ENCODE peak calls at places on chromosomes 7 and 10, in eight cellular contexts. X is NCI-H748 treated with DMSO at 0.1 percent for 48 hours; L is astrocyte; V is neural progenitor cell; G is AG04450; S is stimulated activated CD8-positive, alpha-beta memory T cell treated with anti-CD3 and anti-CD28 coated beads, Interleukin-4, amount 100 ng/mL, for 48 hours; Q is AG09319; Y is transverse colon. N is an unnamed sample.

GRCh38 chr10:34523017-34523767 is 291.9 kb downstream of the PARD3 start:
- DNase-seq in X (no peak), L (peak), V (no peak), G (no peak), S (no peak), Q (no peak), Y (no peak), N (no peak)

GRCh38 chr7:44071726-44072363 is 6.5 kb upstream of the PGAM2 start:
- DNase-seq in X (no peak), L (no peak), V (no peak), G (no peak), S (no peak), Q (no peak), Y (peak), N (no peak)

GRCh38 chr10:78319841-78320240 is 286.2 kb downstream of the RPS24 start:
- DNase-seq in X (no peak), L (no peak), V (no peak), G (no peak), S (peak), Q (no peak), Y (no peak), N (no peak)

GRCh38 chr10:112517381-112517976 is 70.5 kb downstream of the VTI1A start:
- DNase-seq in X (no peak), L (peak), V (no peak), G (no peak), S (no peak), Q (no peak), Y (no peak), N (no peak)

GRCh38 chr7:106447318-106447847 is 162.6 kb upstream of the NAMPT start:
- DNase-seq in X (no peak), L (no peak), V (no peak), G (no peak), S (no peak), Q (no peak), Y (no peak), N (no peak)

GRCh38 chr10:6008497-6009142 is 31.3 kb upstream of the IL15RA start:
- DNase-seq in X (no peak), L (peak), V (no peak), G (no peak), S (no peak), Q (no peak), Y (no peak), N (no peak)

GRCh38 chr7:104923010-104923421 is 91.0 kb upstream of the KMT2E start:
- DNase-seq in X (peak), L (peak), V (peak), G (peak), S (peak), Q (peak), Y (peak), N (peak)

GRCh38 chr10:24721254-24722106 is 2.2 kb downstream of the ARHGAP21 start:
- DNase-seq in X (no peak), L (no peak), V (peak), G (no peak), S (no peak), Q (no peak), Y (peak), N (no peak)

GRCh38 chr10:35447693-35448407 is 111.5 kb downstream of the CCNY start:
- DNase-seq in X (peak), L (peak), V (peak), G (no peak), S (no peak), Q (no peak), Y (peak), N (peak)

GRCh38 chr7:96861-97260 is 95.5 kb upstream of the FAM20C start:
- DNase-seq in X (no peak), L (no peak), V (no peak), G (no peak), S (no peak), Q (no peak), Y (no peak), N (no peak)

GRCh38 chr7:29331163-29331562 is 136.6 kb downstream of the CHN2 start:
- DNase-seq in X (peak), L (no peak), V (no peak), G (no peak), S (no peak), Q (no peak), Y (no peak), N (no peak)

GRCh38 chr10:115696747-115697146 is 576.3 kb downstream of the GFRA1 start:
- DNase-seq in X (no peak), L (no peak), V (no peak), G (no peak), S (no peak), Q (no peak), Y (no peak), N (no peak)

GRCh38 chr7:24119852-24120251 is 164.1 kb upstream of the NPY start:
- DNase-seq in X (no peak), L (no peak), V (no peak), G (no peak), S (no peak), Q (no peak), Y (no peak), N (no peak)

GRCh38 chr7:70267381-70267780 is 669.1 kb downstream of the AUTS2 start:
- DNase-seq in X (no peak), L (no peak), V (peak), G (no peak), S (no peak), Q (no peak), Y (no peak), N (no peak)

GRCh38 chr10:114550756-114551290 is 107.3 kb downstream of the ABLIM1 start:
- DNase-seq in X (peak), L (peak), V (peak), G (no peak), S (no peak), Q (no peak), Y (no peak), N (peak)

GRCh38 chr10:47264797-47265281 is 35.2 kb upstream of the GDF10 start:
- DNase-seq in X (no peak), L (no peak), V (no peak), G (no peak), S (peak), Q (no peak), Y (peak), N (no peak)

GRCh38 chr10:51001587-51001986 is 72.7 kb upstream of the PRKG1 start:
- DNase-seq in X (peak), L (no peak), V (peak), G (no peak), S (no peak), Q (no peak), Y (no peak), N (no peak)

GRCh38 chr10:83343676-83344075 is 795.6 kb upstream of the GHITM start:
- DNase-seq in X (no peak), L (peak), V (no peak), G (no peak), S (no peak), Q (no peak), Y (no peak), N (no peak)

GRCh38 chr7:106870983-106871410 is 5.9 kb downstream of the PIK3CG start:
- DNase-seq in X (no peak), L (peak), V (no peak), G (peak), S (no peak), Q (no peak), Y (no peak), N (no peak)

GRCh38 chr7:45894665-45895062 is 6.4 kb downstream of the IGFBP1 start:
- DNase-seq in X (no peak), L (no peak), V (no peak), G (no peak), S (no peak), Q (no peak), Y (no peak), N (no peak)

GRCh38 chr7:52423251-52423650 is 612.2 kb upstream of the POM121L12 start:
- DNase-seq in X (no peak), L (no peak), V (no peak), G (no peak), S (no peak), Q (no peak), Y (no peak), N (no peak)

GRCh38 chr10:11895108-11895466 is 71.9 kb downstream of the PROSER2 start:
- DNase-seq in X (no peak), L (no peak), V (no peak), G (no peak), S (no peak), Q (no peak), Y (no peak), N (no peak)

N was measured in NCI-H774.